ENCODE peak calls at places on chromosomes 11 and 22, in eight cellular contexts. K is HCT116, E is fibroblast of villous mesenchyme, O is GM12865, D is astrocyte of the spinal cord, T is psoas muscle, P is breast epithelium, F is cardiac muscle cell. X is an unnamed sample.

GRCh38 chr11:76788661-76789442 is 5.7 kb downstream of the TSKU start:
- DNase-seq in O (no peak), K (peak; percentile 85), F (no peak), D (no peak), E (no peak), P (peak; percentile 94), T (no peak), X (no peak)

GRCh38 chr22:22201185-22201924 is 43.2 kb upstream of the VPREB1 start:
- DNase-seq in E (peak; percentile 20), T (no peak), O (peak; percentile 75), F (no peak), D (no peak), K (no peak), P (peak; percentile 34), X (peak; percentile 62)

GRCh38 chr22:39267966-39268365 is 23.2 kb upstream of the PDGFB start:
- DNase-seq in E (no peak), P (no peak), O (no peak), T (no peak), F (no peak), K (no peak), D (no peak), X (no peak)

GRCh38 chr11:44332665-44333064 is 22.7 kb upstream of the ALX4 start:
- DNase-seq in E (no peak), P (no peak), F (no peak), T (no peak), O (no peak), D (no peak), K (no peak), X (no peak)

GRCh38 chr11:120336641-120337132 is 474 bp downstream of the ARHGEF12 start:
- DNase-seq in T (peak; percentile 82), K (no peak), P (no peak), F (no peak), E (peak; percentile 31), O (no peak), D (peak; percentile 45), X (peak; percentile 49)

GRCh38 chr11:65298655-65299179 is 15.9 kb upstream of the CDC42EP2 start:
- DNase-seq in F (peak; percentile 81), P (no peak), D (peak; percentile 57), T (peak; percentile 79), E (peak; percentile 99), K (no peak), O (no peak), X (peak; percentile 91)

GRCh38 chr11:120510406-120511115 is 987 bp upstream of the GRIK4 start:
- DNase-seq in O (no peak), D (no peak), K (no peak), P (no peak), T (peak; percentile 35), E (no peak), F (no peak), X (no peak)

GRCh38 chr11:12449961-12450715 is 72.8 kb downstream of the PARVA start:
- DNase-seq in E (no peak), D (peak; percentile 38), F (no peak), T (no peak), O (no peak), P (no peak), K (peak; percentile 6), X (no peak)

GRCh38 chr11:57541099-57541670 is 3.8 kb downstream of the SMTNL1 start:
- DNase-seq in K (no peak), P (no peak), F (no peak), O (no peak), E (no peak), T (no peak), D (no peak), X (no peak)

DNA sequence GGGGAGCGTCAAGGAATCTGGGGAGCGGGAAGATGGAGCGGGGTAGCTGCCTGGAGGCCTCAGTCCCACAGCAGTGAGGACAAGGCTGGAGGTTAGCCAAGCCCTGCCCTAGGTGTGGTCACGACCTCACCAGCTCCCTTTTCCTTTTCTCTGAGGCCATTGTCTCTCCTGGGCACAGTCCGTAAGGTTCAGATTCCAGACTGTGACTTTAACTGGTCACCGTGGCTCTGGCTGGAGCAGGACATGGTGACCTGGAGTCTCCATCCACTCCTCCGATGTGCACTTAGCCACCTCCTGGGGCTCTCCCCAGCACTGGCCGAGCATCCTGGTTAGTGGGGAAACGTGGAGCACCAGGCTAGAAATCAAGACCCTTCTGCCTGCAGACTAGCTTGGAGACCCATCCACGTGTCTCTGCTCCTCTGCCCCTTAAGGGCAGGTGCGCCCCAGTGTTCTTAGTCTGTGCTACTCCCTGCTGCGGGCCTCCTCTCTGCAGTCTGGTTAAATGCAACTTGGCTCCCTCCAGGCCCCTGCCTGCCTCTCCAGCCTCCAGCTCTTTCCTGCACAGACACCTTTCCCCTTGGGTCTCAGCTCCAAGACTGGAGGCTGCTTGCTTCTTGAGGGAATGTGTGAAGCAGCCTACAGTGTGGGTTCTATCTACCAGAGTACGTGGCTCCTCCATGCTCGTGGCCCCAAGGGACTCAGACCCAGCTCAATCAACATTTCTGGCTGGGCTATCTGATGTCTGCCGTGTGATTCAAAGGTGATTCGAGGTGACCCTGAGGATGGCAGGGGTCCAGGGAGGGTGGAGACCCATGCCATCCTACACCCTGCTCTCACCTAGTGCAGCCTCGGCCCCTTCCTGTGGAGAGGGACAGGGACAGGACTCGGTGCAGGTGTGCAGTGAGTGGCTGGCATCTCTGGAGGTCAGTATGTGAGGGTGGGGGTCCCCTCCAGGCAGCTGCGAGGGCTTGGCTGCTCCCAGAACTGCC is 5.2 kb downstream of the SLC25A1 start:
- DNase-seq in F (no peak), P (no peak), T (no peak), D (no peak), O (no peak), E (no peak), K (no peak), X (peak; percentile 14)
- H3K4me3 ChIP-seq in F (no peak overlapping the region), P (no peak overlapping the region), T (peak overlapping the region; percentile 81), D (peak overlapping the region; percentile 91), O (peak overlapping the region; percentile 93), E (peak overlapping the region; percentile 86), K (peak overlapping the region; percentile 98), X (peak overlapping the region; percentile 91)

GRCh38 chr11:75565221-75565814 is 3.3 kb downstream of the SERPINH1 start:
- DNase-seq in K (no peak), P (no peak), E (peak; percentile 80), O (no peak), F (peak; percentile 77), T (peak; percentile 83), D (peak; percentile 68), X (peak; percentile 70)
- H3K4me3 ChIP-seq in K (no peak overlapping the region), P (no peak overlapping the region), E (peak overlapping the region; percentile 100), O (no peak overlapping the region), F (no peak overlapping the region), T (peak overlapping the region; percentile 99), D (peak overlapping the region; percentile 4), X (peak overlapping the region; percentile 98)

GRCh38 chr11:94649254-94649653 is 82.1 kb downstream of the PIWIL4 start:
- DNase-seq in E (no peak), F (no peak), P (no peak), K (no peak), T (no peak), O (no peak), D (no peak), X (no peak)
- H3K4me3 ChIP-seq in E (no peak overlapping the region), F (no peak overlapping the region), P (no peak overlapping the region), K (no peak overlapping the region), T (no peak overlapping the region), O (no peak overlapping the region), D (no peak overlapping the region), X (no peak overlapping the region)

DNA sequence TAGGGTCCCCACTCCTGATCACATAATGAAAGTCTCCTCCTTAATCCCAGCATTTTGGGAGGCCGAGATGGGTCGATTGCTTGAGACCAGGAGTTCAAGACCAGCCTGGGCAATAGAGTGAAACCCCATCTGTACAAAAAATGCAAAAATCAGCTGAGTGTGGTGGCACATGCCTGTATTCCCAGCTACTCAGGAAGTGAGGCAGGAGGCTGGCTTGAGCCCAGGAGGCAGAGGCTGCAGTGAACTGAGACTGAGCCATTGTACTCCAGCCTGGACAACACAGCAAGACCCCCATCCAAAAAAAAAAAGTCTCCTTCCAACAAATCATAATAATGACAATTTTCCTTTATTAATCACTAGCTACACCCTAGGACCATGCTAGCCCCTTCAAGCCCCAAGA is 15.1 kb downstream of the ZMAT5 start:
- DNase-seq in F (no peak), O (no peak), K (no peak), T (no peak), P (no peak), D (no peak), E (no peak), X (no peak)
- H3K4me3 ChIP-seq in F (no peak overlapping the region), O (no peak overlapping the region), K (no peak overlapping the region), T (no peak overlapping the region), P (no peak overlapping the region), D (no peak overlapping the region), E (no peak overlapping the region), X (no peak overlapping the region)

DNA sequence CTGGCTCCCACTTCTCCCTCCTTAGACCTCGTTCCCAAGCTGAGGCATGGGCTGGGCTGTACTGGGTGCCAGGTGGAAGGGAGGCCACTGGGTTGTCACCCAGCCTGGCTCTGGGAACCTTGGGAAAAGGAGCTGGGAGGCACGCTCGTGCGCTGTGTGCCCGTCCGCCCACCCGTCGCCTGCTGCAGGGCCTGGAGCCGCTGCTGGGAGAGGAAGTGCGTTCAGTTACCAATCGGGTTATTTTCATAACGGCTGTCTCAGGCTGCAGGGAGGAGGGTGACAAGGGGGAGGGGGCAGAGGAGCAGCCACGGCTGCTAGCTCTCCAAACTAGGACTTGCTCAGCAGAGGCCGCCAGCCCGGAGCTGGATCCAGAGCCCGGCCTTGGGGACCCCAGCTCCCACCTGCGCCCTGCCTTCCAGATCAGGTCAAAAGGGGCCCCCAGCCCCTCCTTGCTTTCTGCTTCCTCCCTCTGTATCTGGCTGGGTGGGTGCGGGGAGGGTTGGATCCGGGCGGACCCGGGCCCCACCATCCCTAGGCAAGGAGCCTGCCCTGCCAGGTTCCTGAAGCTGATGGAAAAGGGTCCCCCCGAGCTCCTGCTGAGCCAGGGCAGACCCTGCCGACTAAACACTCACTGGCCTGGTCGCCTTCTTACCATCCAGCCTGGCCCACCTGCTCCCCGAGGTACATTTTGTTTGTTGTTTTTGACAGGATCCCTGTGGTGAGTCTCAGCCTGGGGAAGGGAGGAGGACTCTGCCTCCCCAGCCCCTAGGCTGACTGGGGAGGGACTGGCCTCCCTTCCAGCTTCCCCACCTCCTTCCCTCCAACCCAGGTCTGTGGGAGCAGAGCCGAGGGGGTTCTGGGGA is 14.3 kb downstream of the DGKZ start:
- DNase-seq in F (peak; percentile 63), O (peak; percentile 88), P (no peak), K (no peak), E (peak; percentile 70), T (peak; percentile 92), D (peak; percentile 50), X (peak; percentile 65)
- H3K4me3 ChIP-seq in F (no peak overlapping the region), O (peak overlapping the region; percentile 44), P (peak overlapping the region; percentile 30), K (no peak overlapping the region), E (peak overlapping the region; percentile 23), T (peak overlapping the region; percentile 76), D (no peak overlapping the region), X (no peak overlapping the region)